ENCODE peak calls at places on chromosomes 6 and 20, in four cellular contexts. Z, V, C and D are unnamed samples.

GRCh38 chr6:137795510-137795909 is 71.5 kb upstream of the TNFAIP3 start:
- DNase-seq in Z (no peak), C (no peak), V (no peak), D (no peak)

GRCh38 chr20:16714765-16715164 is 15.1 kb upstream of the SNRPB2 start:
- DNase-seq in V (no peak), Z (no peak), C (no peak), D (no peak)

GRCh38 chr6:42404494-42404893 is 47.2 kb downstream of the TRERF1 start:
- DNase-seq in V (peak), C (no peak), Z (no peak), D (no peak)

GRCh38 chr20:38270869-38271608 is 10.5 kb upstream of the KIAA1755 start:
- DNase-seq in C (no peak), Z (no peak), V (no peak), D (no peak)

GRCh38 chr6:55892749-55893357 is 17.5 kb upstream of the BMP5 start:
- DNase-seq in Z (no peak), V (no peak), C (no peak), D (no peak)

GRCh38 chr20:20452254-20452676 is 84.4 kb downstream of the INSM1 start:
- DNase-seq in V (no peak), C (no peak), Z (peak), D (peak)

GRCh38 chr6:149459761-149460160 is 25.1 kb downstream of the ZC3H12D start:
- DNase-seq in C (no peak), Z (no peak), V (no peak), D (no peak)

GRCh38 chr6:132067286-132067685 is 116.1 kb upstream of the CCN2 start:
- DNase-seq in Z (no peak), C (no peak), V (no peak), D (no peak)

GRCh38 chr6:33716890-33717632 is 5.6 kb upstream of the UQCC2 start:
- DNase-seq in Z (no peak), V (no peak), C (peak), D (no peak)

GRCh38 chr20:5919634-5920544 is 30.4 kb downstream of the TRMT6 start:
- DNase-seq in Z (no peak), C (no peak), V (no peak), D (no peak)

GRCh38 chr6:167045828-167046580 is 46.8 kb downstream of the CEP43 start:
- DNase-seq in Z (no peak), C (peak), V (no peak), D (no peak)

GRCh38 chr20:54532573-54532972 is 57.2 kb downstream of the DOK5 start:
- DNase-seq in Z (no peak), C (no peak), V (no peak), D (no peak)

GRCh38 chr20:53751394-53752368 is 158.0 kb upstream of the ZNF217 start:
- DNase-seq in Z (no peak), V (no peak), C (no peak), D (peak)

GRCh38 chr6:3735029-3735605 is 16.4 kb downstream of the PXDC1 start:
- DNase-seq in Z (no peak), V (no peak), C (no peak), D (no peak)

GRCh38 chr6:130644175-130644574 is 183.0 kb upstream of the SMLR1 start:
- DNase-seq in V (no peak), C (no peak), Z (no peak), D (no peak)

GRCh38 chr20:22070546-22070945 is 365.1 kb downstream of the PAX1 start:
- DNase-seq in Z (no peak), C (no peak), V (no peak), D (no peak)

GRCh38 chr6:89977808-89978748 is 83.8 kb downstream of the GJA10 start:
- DNase-seq in Z (no peak), C (no peak), V (no peak), D (no peak)

GRCh38 chr20:6976535-6976934 is 209.0 kb downstream of the BMP2 start:
- DNase-seq in Z (no peak), C (no peak), V (no peak), D (no peak)

GRCh38 chr6:72624557-72625160 is 2.8 kb downstream of the KCNQ5 start:
- DNase-seq in Z (no peak), C (no peak), V (peak), D (peak)

GRCh38 chr6:169906004-169906740 is 154.8 kb downstream of the ERMARD start:
- DNase-seq in Z (no peak), C (no peak), V (no peak), D (no peak)
- TF ChIP-seq CBX5 in Z (no peak), C (no peak), V (no peak), D (no peak)

DNA sequence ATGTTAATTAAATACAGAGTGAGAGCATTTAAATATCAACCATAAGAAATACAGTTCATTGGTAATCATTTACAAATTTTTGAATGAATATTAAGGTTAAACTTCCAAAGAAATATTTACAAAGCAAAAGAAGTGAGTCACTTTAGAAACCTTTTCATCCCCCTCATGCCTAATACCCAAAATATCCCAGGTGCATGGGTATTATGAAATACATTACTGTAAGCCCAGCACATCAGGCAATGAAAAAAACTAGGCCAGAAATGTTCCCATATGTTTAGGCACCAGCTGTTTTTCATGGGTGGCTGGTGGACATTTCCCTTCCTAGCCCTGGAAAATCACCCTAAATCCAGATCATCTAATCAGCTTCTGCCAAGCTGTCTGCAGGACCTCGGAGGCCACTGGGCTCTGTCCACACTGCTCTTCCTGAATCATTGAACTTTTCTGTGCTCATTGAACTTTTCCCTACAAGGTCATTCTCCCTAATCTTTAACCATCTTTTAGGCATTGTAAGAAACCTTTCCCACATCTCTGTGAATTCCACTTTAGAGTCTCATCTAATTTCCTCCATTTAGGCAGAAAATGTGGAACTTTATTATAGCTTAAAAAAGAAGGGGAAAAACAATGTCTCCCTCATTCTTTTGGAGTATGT is 145.3 kb upstream of the STXBP5 start:
- DNase-seq in V (no peak), Z (no peak), C (no peak), D (no peak)
- TF ChIP-seq TAF1 in V (no peak), Z (no peak), C (no peak), D (no peak)

DNA sequence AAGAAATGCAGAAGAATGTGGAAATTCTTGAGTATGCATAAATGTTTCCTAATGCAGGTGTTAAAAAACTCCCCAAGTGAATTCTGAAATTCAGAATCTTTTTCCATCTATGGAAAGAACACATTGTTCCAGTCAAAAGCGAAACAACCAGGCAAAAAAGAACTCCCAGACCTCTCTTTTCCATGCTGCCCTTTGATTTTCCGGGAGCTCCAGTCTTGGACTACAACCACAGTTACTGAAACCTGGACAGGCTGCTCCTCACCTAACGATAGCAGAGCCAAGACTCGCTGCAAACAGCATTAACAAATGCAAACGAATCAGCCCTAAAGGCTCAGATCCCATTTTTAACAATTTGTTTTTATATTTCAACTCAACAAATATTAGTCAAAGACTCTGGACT is 108.7 kb upstream of the CNKSR3 start:
- DNase-seq in Z (no peak), V (no peak), C (no peak), D (no peak)
- TF ChIP-seq USF2 in Z (no peak), V (no peak), C (no peak), D (no peak)

GRCh38 chr20:62744761-62745160 is 36.1 kb downstream of the NTSR1 start:
- DNase-seq in C (no peak), V (no peak), Z (no peak), D (no peak)
- TF ChIP-seq CBX5 in C (no peak), V (no peak), Z (no peak), D (no peak)

GRCh38 chr6:160337991-160338390 is 10.2 kb upstream of the SLC22A3 start:
- DNase-seq in Z (no peak), C (no peak), V (no peak), D (no peak)

GRCh38 chr6:160337301-160337700 is 10.9 kb upstream of the SLC22A3 start:
- DNase-seq in Z (no peak), C (no peak), V (no peak), D (no peak)

GRCh38 chr6:160333101-160333500 is 15.1 kb upstream of the SLC22A3 start:
- DNase-seq in Z (no peak), V (no peak), C (no peak), D (no peak)

GRCh38 chr6:160333841-160334240 is 14.3 kb upstream of the SLC22A3 start:
- DNase-seq in C (no peak), V (no peak), Z (no peak), D (no peak)

GRCh38 chr6:160336200-160336599 is 12.0 kb upstream of the SLC22A3 start:
- DNase-seq in C (no peak), Z (no peak), V (no peak), D (no peak)
- TF ChIP-seq TAF1 in C (no peak), Z (no peak), V (no peak), D (no peak)

GRCh38 chr6:13807691-13808090 is 6.7 kb downstream of the MCUR1 start:
- DNase-seq in Z (no peak), V (no peak), C (no peak), D (no peak)
- TF ChIP-seq USF2 in Z (no peak), V (no peak), C (no peak), D (no peak)